ENCODE peak calls at places on chromosomes 12 and 14, in six cellular contexts. P is T-cell, R is astrocyte of the spinal cord, D is NCI-H1092, T is T-helper 2 cell, A is dorsolateral prefrontal cortex. N is an unnamed sample.

GRCh38 chr12:104220931-104221330 is 5.4 kb downstream of the TXNRD1 start:
- DNase-seq in R (no peak), P (no peak), T (no peak), A (no peak), D (no peak), N (no peak)

GRCh38 chr12:102539651-102540553 is 59.5 kb upstream of the IGF1 start:
- DNase-seq in D (no peak), A (no peak), P (no peak), R (no peak), T (no peak), N (no peak)

GRCh38 chr14:37623552-37623951 is 28.1 kb downstream of the TTC6 start:
- DNase-seq in P (no peak), T (no peak), D (no peak), R (peak; percentile 87), A (no peak), N (no peak)

GRCh38 chr12:121494093-121494787 is 86.6 kb downstream of the KDM2B start:
- DNase-seq in A (peak; percentile 37), P (peak; percentile 59), T (peak; percentile 37), D (no peak), R (no peak), N (peak; percentile 18)

GRCh38 chr14:55221186-55221585 is 29.8 kb upstream of the DLGAP5 start:
- DNase-seq in P (no peak), A (no peak), R (peak; percentile 42), T (no peak), D (no peak), N (no peak)

GRCh38 chr14:95156153-95156764 is 1.1 kb downstream of the DICER1 start:
- DNase-seq in D (peak; percentile 5), T (no peak), A (no peak), R (peak; percentile 28), P (no peak), N (no peak)

GRCh38 chr14:28609228-28609828 is 157.3 kb upstream of the FOXG1 start:
- DNase-seq in P (no peak), R (peak; percentile 81), A (peak; percentile 65), D (peak; percentile 74), T (no peak), N (no peak)

GRCh38 chr14:20302042-20302761 is 3.5 kb downstream of the TTC5 start:
- DNase-seq in P (no peak), R (peak; percentile 46), D (no peak), A (no peak), T (no peak), N (no peak)

GRCh38 chr14:59422069-59422881 is 42.9 kb downstream of the GPR135 start:
- DNase-seq in D (no peak), R (no peak), A (no peak), P (no peak), T (no peak), N (no peak)

GRCh38 chr12:20832911-20833310 is 22.4 kb downstream of the SLCO1B3 start:
- DNase-seq in T (no peak), R (no peak), D (no peak), A (no peak), P (no peak), N (no peak)

GRCh38 chr12:75378354-75378753 is 12.5 kb upstream of the GLIPR1L2 start:
- DNase-seq in A (no peak), D (no peak), R (no peak), T (no peak), P (no peak), N (no peak)

N was measured in NK-92 treated with Interleukin-12 subunit alpha and Interleukin-12 subunit beta, amount 100 ng/mL, for 24 hours.